ENCODE peak calls at places on chromosomes 7 and 10, in five cellular contexts. S is heart left ventricle, N is cardiac muscle cell, Z is psoas muscle, V is H9. B is an unnamed sample.

GRCh38 chr10:25026463-25026862 is 10.1 kb downstream of the THNSL1 start:
- DNase-seq in N (no peak), Z (no peak), V (no peak), S (no peak), B (no peak)

GRCh38 chr7:21221130-21221529 is 206.8 kb upstream of the SP4 start:
- DNase-seq in V (no peak), Z (no peak), N (no peak), S (no peak), B (no peak)

GRCh38 chr7:27994639-27995038 is 186.0 kb downstream of the JAZF1 start:
- DNase-seq in S (no peak), Z (no peak), V (no peak), N (no peak), B (no peak)

GRCh38 chr7:4797858-4798705 is 22.7 kb downstream of the AP5Z1 start:
- DNase-seq in V (peak; percentile 81), S (no peak), Z (peak; percentile 48), N (peak; percentile 71), B (peak; percentile 93)

GRCh38 chr10:45438457-45439090 is 64.6 kb downstream of the ALOX5 start:
- DNase-seq in V (no peak), Z (no peak), S (no peak), N (no peak), B (no peak)

GRCh38 chr10:102770792-102771191 is 27.0 kb downstream of the WBP1L start:
- DNase-seq in Z (no peak), V (no peak), S (no peak), N (no peak), B (no peak)

GRCh38 chr7:157016352-157017041 is 6.0 kb upstream of the MNX1 start:
- DNase-seq in N (no peak), S (no peak), V (peak; percentile 62), Z (no peak), B (peak; percentile 50)

GRCh38 chr7:79876769-79877362 is 257.8 kb upstream of the GNAI1 start:
- DNase-seq in V (no peak), N (no peak), S (no peak), Z (no peak), B (no peak)

GRCh38 chr7:46357290-46357689 is 436.2 kb upstream of the IGFBP3 start:
- DNase-seq in V (no peak), Z (no peak), N (no peak), S (no peak), B (no peak)

GRCh38 chr7:82327898-82328297 is 115.7 kb downstream of the CACNA2D1 start:
- DNase-seq in V (no peak), S (no peak), N (no peak), Z (no peak), B (no peak)

GRCh38 chr7:2403718-2404648 is 572 bp downstream of the CHST12 start:
- DNase-seq in N (peak; percentile 66), V (no peak), S (peak; percentile 37), Z (peak; percentile 35), B (peak; percentile 84)

GRCh38 chr10:131897297-131897899 is 3.4 kb upstream of the PPP2R2D start:
- DNase-seq in V (no peak), S (no peak), N (no peak), Z (no peak), B (no peak)

GRCh38 chr10:108709927-108710722 is 1213.2 kb downstream of the XPNPEP1 start:
- DNase-seq in Z (no peak), N (no peak), S (no peak), V (no peak), B (no peak)

GRCh38 chr10:47329905-47330304 is 7.7 kb downstream of the GDF2 start:
- DNase-seq in N (no peak), S (no peak), V (no peak), Z (no peak), B (peak; percentile 13)

GRCh38 chr10:43136995-43137700 is 1.1 kb upstream of the CSGALNACT2 start:
- DNase-seq in S (no peak), Z (no peak), N (no peak), V (no peak), B (no peak)

GRCh38 chr10:71666607-71667373 is 52.8 kb downstream of the C10orf105 start:
- DNase-seq in Z (no peak), N (peak; percentile 53), S (no peak), V (no peak), B (no peak)

GRCh38 chr10:43815486-43815885 is 166.8 kb upstream of the ZNF32 start:
- DNase-seq in Z (no peak), V (no peak), N (no peak), S (no peak), B (no peak)

GRCh38 chr10:114131094-114131493 is 42.9 kb downstream of the CCDC186 start:
- DNase-seq in S (no peak), V (no peak), Z (no peak), N (no peak), B (no peak)

GRCh38 chr10:23035569-23035968 is 59.8 kb upstream of the MSRB2 start:
- DNase-seq in N (peak; percentile 35), V (peak; percentile 65), S (no peak), Z (no peak), B (no peak)

GRCh38 chr7:88759216-88759955 is at the start of gene ZNF804B:
- DNase-seq in Z (peak; percentile 10), V (peak; percentile 78), S (no peak), N (peak; percentile 59), B (peak; percentile 80)

GRCh38 chr10:47176206-47176902 is 123.6 kb upstream of the GDF10 start:
- DNase-seq in V (peak; percentile 13), S (no peak), Z (no peak), N (no peak), B (no peak)

GRCh38 chr7:86932038-86932512 is 127.4 kb downstream of the ELAPOR2 start:
- DNase-seq in V (no peak), S (peak; percentile 17), Z (no peak), N (no peak), B (no peak)

GRCh38 chr10:6595499-6595898 is 15.4 kb upstream of the PRKCQ start:
- DNase-seq in Z (no peak), N (no peak), V (no peak), S (no peak), B (no peak)

GRCh38 chr10:66398653-66399052 is 527.2 kb upstream of the LRRTM3 start:
- DNase-seq in N (no peak), S (no peak), V (no peak), Z (no peak), B (no peak)

GRCh38 chr10:35827783-35828182 is 185.7 kb upstream of the FZD8 start:
- DNase-seq in N (no peak), S (no peak), Z (no peak), V (no peak), B (no peak)

GRCh38 chr7:137957887-137958286 is 44.0 kb downstream of the CREB3L2 start:
- DNase-seq in N (no peak), Z (peak; percentile 39), S (peak; percentile 41), V (no peak), B (no peak)

GRCh38 chr7:17019106-17019505 is 137.3 kb upstream of the AGR3 start:
- DNase-seq in S (no peak), V (no peak), N (no peak), Z (no peak), B (no peak)

GRCh38 chr7:73811760-73812168 is 19.0 kb upstream of the CLDN4 start:
- DNase-seq in N (peak; percentile 86), S (peak; percentile 54), Z (peak; percentile 61), V (peak; percentile 89), B (peak; percentile 90)

DNA sequence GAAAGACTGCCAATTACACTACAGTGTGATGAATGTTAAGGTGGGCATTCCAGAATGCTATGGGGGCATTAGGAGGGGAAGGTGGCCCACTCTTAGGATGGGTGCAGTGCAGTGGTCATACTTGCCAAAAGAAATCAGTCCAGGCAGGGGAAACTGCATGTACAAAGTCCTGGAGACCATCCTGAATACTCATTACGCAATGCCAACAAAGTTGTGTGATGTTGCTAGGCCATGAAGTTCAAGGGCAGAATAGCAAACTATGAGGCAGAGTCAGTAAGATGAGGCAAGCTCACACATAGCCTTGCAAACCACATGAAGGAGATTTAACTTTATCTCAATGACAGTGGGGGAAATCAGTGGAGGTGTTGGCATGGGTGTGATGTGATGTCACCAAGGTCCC is 49.8 kb upstream of the SLC35B4 start:
- DNase-seq in V (no peak), Z (no peak), N (no peak), S (no peak), B (no peak)
- H3K4me1 ChIP-seq in V (no peaks in the 10 kb centered on the region), Z (no peaks in the 10 kb centered on the region), N (no peaks in the 10 kb centered on the region), S (no peaks in the 10 kb centered on the region), B (peaks cover 7% of the 10 kb centered on the region)

DNA sequence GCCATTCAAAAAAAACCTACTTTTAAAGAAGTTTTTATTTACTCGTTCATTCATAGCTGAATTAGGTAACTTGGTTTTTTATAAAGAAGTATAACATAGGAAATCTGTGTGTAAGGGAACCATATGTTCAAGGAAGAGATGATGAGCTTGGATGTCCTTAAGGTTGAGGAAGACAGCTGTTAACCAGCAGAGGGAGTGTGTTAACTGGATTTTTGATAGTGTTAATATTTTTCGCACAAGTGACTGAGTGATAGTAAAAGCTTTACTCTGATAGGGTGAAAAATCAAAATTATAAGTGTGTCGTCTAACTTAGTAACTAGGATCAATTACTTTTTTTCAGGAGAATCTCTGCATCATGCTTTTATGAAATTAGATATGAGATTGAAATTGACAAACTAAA is 134.7 kb downstream of the ARL5B start:
- DNase-seq in S (no peak), Z (no peak), N (peak; percentile 19), V (no peak), B (no peak)
- TF ChIP-seq CTCF in S (peak; percentile 15), Z (peak; percentile 22), N (peak; percentile 7), V (peak; percentile 67), B (peak; percentile 30)

GRCh38 chr10:124706462-124706857 is 37.7 kb downstream of the FAM53B start:
- DNase-seq in V (no peak), N (no peak), S (no peak), Z (no peak), B (no peak)
- H3K4me1 ChIP-seq in V (peaks cover 8% of the 10 kb centered on the region), N (peaks cover 30% of the 10 kb centered on the region), S (peaks cover 100% of the 10 kb centered on the region), Z (peaks cover 97% of the 10 kb centered on the region), B (peaks cover 59% of the 10 kb centered on the region)

GRCh38 chr7:158733762-158734494 is 29.3 kb upstream of the NCAPG2 start:
- DNase-seq in V (no peak), S (no peak), Z (no peak), N (no peak), B (no peak)
- TF ChIP-seq CTCF in V (peak; percentile 54), S (no peak), Z (no peak), N (no peak), B (no peak)

GRCh38 chr7:52472006-52472405 is 563.4 kb upstream of the POM121L12 start:
- DNase-seq in V (no peak), N (no peak), S (no peak), Z (no peak), B (no peak)

GRCh38 chr7:52479990-52480389 is 555.4 kb upstream of the POM121L12 start:
- DNase-seq in S (no peak), Z (no peak), V (no peak), N (no peak), B (no peak)

GRCh38 chr7:52475192-52475591 is 560.2 kb upstream of the POM121L12 start:
- DNase-seq in V (no peak), Z (no peak), S (no peak), N (no peak), B (no peak)
- H3K4me1 ChIP-seq in V (peaks cover 2% of the 10 kb centered on the region), Z (no peaks in the 10 kb centered on the region), S (no peaks in the 10 kb centered on the region), N (no peaks in the 10 kb centered on the region), B (no peaks in the 10 kb centered on the region)

B was measured in left lung.